ENCODE peak calls at places on chromosome 22, in ten cellular contexts. I is cardiac muscle cell; F is esophagus squamous epithelium; W is GM13977; Z is fibroblast of pulmonary artery; R is NCI-H1092; Y is NCI-H345; E is head of caudate nucleus; H is foreskin fibroblast; G is activated gamma-delta T cell treated with anti-CD3 and anti-CD28 coated beads, Interleukin-2, amount 50 U/mL, for 16 hours. B is an unnamed sample.

GRCh38 chr22:44403166-44403565 is 90.4 kb upstream of the SHISAL1 start:
- DNase-seq in I (no peak), F (no peak), W (no peak), Z (no peak), R (no peak), Y (no peak), E (no peak), H (no peak), G (no peak), B (no peak)

GRCh38 chr22:47380692-47381091 is 618.2 kb downstream of the TBC1D22A start:
- DNase-seq in I (no peak), F (no peak), W (no peak), Z (no peak), R (no peak), Y (no peak), E (no peak), H (no peak), G (no peak), B (no peak)

GRCh38 chr22:39314251-39314971 is 5.0 kb downstream of the RPL3 start:
- DNase-seq in I (no peak), F (no peak), W (no peak), Z (no peak), R (no peak), Y (no peak), E (no peak), H (no peak), G (no peak), B (peak)

GRCh38 chr22:41367680-41368542 is 13.8 kb upstream of the TEF start:
- DNase-seq in I (no peak), F (no peak), W (no peak), Z (peak), R (no peak), Y (no peak), E (peak), H (no peak), G (no peak), B (no peak)

GRCh38 chr22:36328635-36329216 is 59.0 kb downstream of the MYH9 start:
- DNase-seq in I (peak), F (no peak), W (no peak), Z (peak), R (no peak), Y (no peak), E (no peak), H (peak), G (peak), B (peak)

GRCh38 chr22:30411780-30412179 is 13.8 kb upstream of the MTFP1 start:
- DNase-seq in I (no peak), F (no peak), W (no peak), Z (no peak), R (no peak), Y (no peak), E (no peak), H (no peak), G (no peak), B (no peak)

GRCh38 chr22:49211176-49211575 is 616.5 kb downstream of the BRD1 start:
- DNase-seq in I (no peak), F (no peak), W (no peak), Z (no peak), R (no peak), Y (no peak), E (no peak), H (no peak), G (no peak), B (no peak)

GRCh38 chr22:25350551-25350971 is 131.1 kb downstream of the CRYBB2 start:
- DNase-seq in I (no peak), F (no peak), W (no peak), Z (no peak), R (no peak), Y (no peak), E (no peak), H (no peak), G (no peak), B (no peak)

GRCh38 chr22:30640839-30641430 is 5.4 kb downstream of the SLC35E4 start:
- DNase-seq in I (peak), F (no peak), W (no peak), Z (no peak), R (no peak), Y (no peak), E (no peak), H (no peak), G (no peak), B (no peak)

GRCh38 chr22:45884201-45885067 is 92.5 kb downstream of the WNT7B start:
- DNase-seq in I (no peak), F (no peak), W (no peak), Z (no peak), R (no peak), Y (no peak), E (peak), H (no peak), G (no peak), B (no peak)

GRCh38 chr22:44845796-44846720 is 93.7 kb downstream of the ARHGAP8 start:
- DNase-seq in I (no peak), F (no peak), W (no peak), Z (no peak), R (no peak), Y (no peak), E (no peak), H (no peak), G (no peak), B (no peak)

GRCh38 chr22:45908961-45909360 is 68.0 kb downstream of the WNT7B start:
- DNase-seq in I (no peak), F (no peak), W (no peak), Z (no peak), R (no peak), Y (peak), E (no peak), H (no peak), G (no peak), B (no peak)

GRCh38 chr22:26825960-26826359 is 168.6 kb downstream of the MIAT start:
- DNase-seq in I (no peak), F (no peak), W (no peak), Z (no peak), R (no peak), Y (no peak), E (no peak), H (no peak), G (no peak), B (no peak)

GRCh38 chr22:43151251-43152000 is at the start of gene TSPO:
- DNase-seq in I (peak), F (no peak), W (peak), Z (peak), R (no peak), Y (no peak), E (peak), H (peak), G (peak), B (peak)

GRCh38 chr22:24953294-24954113 is 988 bp downstream of the KIAA1671 start:
- DNase-seq in I (peak), F (no peak), W (no peak), Z (no peak), R (no peak), Y (no peak), E (no peak), H (no peak), G (no peak), B (no peak)

GRCh38 chr22:30290679-30291333 is 1.5 kb upstream of the CASTOR1 start:
- DNase-seq in I (peak), F (no peak), W (no peak), Z (peak), R (peak), Y (peak), E (peak), H (peak), G (no peak), B (peak)

GRCh38 chr22:36197065-36197440 is 4.6 kb downstream of the APOL4 start:
- DNase-seq in I (peak), F (no peak), W (no peak), Z (peak), R (peak), Y (no peak), E (no peak), H (no peak), G (no peak), B (peak)

GRCh38 chr22:28909375-28909774 is 26.0 kb downstream of the ZNRF3 start:
- DNase-seq in I (no peak), F (no peak), W (peak), Z (peak), R (no peak), Y (no peak), E (no peak), H (no peak), G (peak), B (peak)

B was measured in erythroblast.